ENCODE peak calls at places on chromosomes 7 and 10, in four cellular contexts. One of them, this sample, is unnamed.

GRCh38 chr7:80467069-80467468 is 44.8 kb downstream of the GNAT3 start:
- DNase-seq in K562: no peak
- DNase-seq in stomach: no peak
- DNase-seq in A673: no peak
- DNase-seq in this sample: no peak

GRCh38 chr7:33040803-33041516 is 21.6 kb downstream of the NT5C3A start:
- DNase-seq in K562: peak
- DNase-seq in stomach: peak
- DNase-seq in A673: peak
- DNase-seq in this sample: peak

GRCh38 chr7:29921404-29922010 is 68.1 kb downstream of the SCRN1 start:
- DNase-seq in K562: peak
- DNase-seq in stomach: peak
- DNase-seq in A673: peak
- DNase-seq in this sample: peak

GRCh38 chr7:38413784-38414183 is 140.3 kb upstream of the TARP start:
- DNase-seq in K562: peak
- DNase-seq in stomach: no peak
- DNase-seq in A673: no peak
- DNase-seq in this sample: no peak

GRCh38 chr10:72275351-72276012 is 1.8 kb downstream of the DDIT4 start:
- DNase-seq in K562: peak
- DNase-seq in stomach: no peak
- DNase-seq in A673: no peak
- DNase-seq in this sample: no peak

GRCh38 chr10:46545861-46546590 is 10.4 kb downstream of the GPRIN2 start:
- DNase-seq in K562: no peak
- DNase-seq in stomach: peak
- DNase-seq in A673: no peak
- DNase-seq in this sample: no peak

GRCh38 chr10:96287392-96288105 is 16.2 kb upstream of the BLNK start:
- DNase-seq in K562: no peak
- DNase-seq in stomach: peak
- DNase-seq in A673: no peak
- DNase-seq in this sample: no peak

GRCh38 chr10:86757110-86757790 is 831 bp downstream of the BMPR1A start:
- DNase-seq in K562: peak
- DNase-seq in stomach: peak
- DNase-seq in A673: peak
- DNase-seq in this sample: peak

GRCh38 chr7:71135663-71136062 is 3.7 kb downstream of the GALNT17 start:
- DNase-seq in K562: no peak
- DNase-seq in stomach: no peak
- DNase-seq in A673: no peak
- DNase-seq in this sample: no peak

GRCh38 chr7:43691611-43692010 is 37.7 kb downstream of the COA1 start:
- DNase-seq in K562: no peak
- DNase-seq in stomach: no peak
- DNase-seq in A673: no peak
- DNase-seq in this sample: no peak

GRCh38 chr7:117183729-117184128 is 139.1 kb downstream of the WNT2 start:
- DNase-seq in K562: no peak
- DNase-seq in stomach: no peak
- DNase-seq in A673: no peak
- DNase-seq in this sample: no peak

GRCh38 chr10:90787906-90788491 is 69.8 kb downstream of the HTR7 start:
- DNase-seq in K562: peak
- DNase-seq in stomach: no peak
- DNase-seq in A673: peak
- DNase-seq in this sample: peak

GRCh38 chr10:37734971-37735370 is 122.4 kb downstream of the ZNF248 start:
- DNase-seq in K562: peak
- DNase-seq in stomach: no peak
- DNase-seq in A673: no peak
- DNase-seq in this sample: no peak

GRCh38 chr7:82823073-82823472 is 339.6 kb downstream of the PCLO start:
- DNase-seq in K562: no peak
- DNase-seq in stomach: no peak
- DNase-seq in A673: no peak
- DNase-seq in this sample: no peak